ENCODE peak calls at places on chromosome 5, in seven cellular contexts. One of them, this sample, is unnamed.

GRCh38 chr5:172820046-172820767 is 13.8 kb upstream of the ERGIC1 start:
- DNase-seq in fibroblast of the aortic adventitia: peak
- DNase-seq in GM06990: no peak
- DNase-seq in MCF 10A: peak
- DNase-seq in NCI-H146: no peak
- DNase-seq in stimulated activated CD8-positive, alpha-beta memory T cell treated with anti-CD3 and anti-CD28 coated beads, Interleukin-2, amount 100 ng/mL, for 48 hours: no peak
- DNase-seq in GM04503: no peak
- DNase-seq in this sample: no peak

GRCh38 chr5:135457424-135458071 is 5.4 kb upstream of the TIFAB start:
- DNase-seq in MCF 10A: peak
- DNase-seq in GM06990: peak
- DNase-seq in GM04503: no peak
- DNase-seq in fibroblast of the aortic adventitia: peak
- DNase-seq in NCI-H146: peak
- DNase-seq in stimulated activated CD8-positive, alpha-beta memory T cell treated with anti-CD3 and anti-CD28 coated beads, Interleukin-2, amount 100 ng/mL, for 48 hours: peak
- DNase-seq in this sample: peak

GRCh38 chr5:67795781-67796477 is 419.6 kb upstream of the PIK3R1 start:
- DNase-seq in GM06990: no peak
- DNase-seq in MCF 10A: no peak
- DNase-seq in NCI-H146: no peak
- DNase-seq in fibroblast of the aortic adventitia: peak
- DNase-seq in GM04503: no peak
- DNase-seq in stimulated activated CD8-positive, alpha-beta memory T cell treated with anti-CD3 and anti-CD28 coated beads, Interleukin-2, amount 100 ng/mL, for 48 hours: no peak
- DNase-seq in this sample: no peak

GRCh38 chr5:172870261-172870806 is 36.3 kb downstream of the ERGIC1 start:
- DNase-seq in GM04503: peak
- DNase-seq in stimulated activated CD8-positive, alpha-beta memory T cell treated with anti-CD3 and anti-CD28 coated beads, Interleukin-2, amount 100 ng/mL, for 48 hours: no peak
- DNase-seq in GM06990: no peak
- DNase-seq in NCI-H146: no peak
- DNase-seq in fibroblast of the aortic adventitia: peak
- DNase-seq in MCF 10A: peak
- DNase-seq in this sample: no peak

GRCh38 chr5:53265043-53265442 is 155.5 kb upstream of the MOCS2 start:
- DNase-seq in stimulated activated CD8-positive, alpha-beta memory T cell treated with anti-CD3 and anti-CD28 coated beads, Interleukin-2, amount 100 ng/mL, for 48 hours: no peak
- DNase-seq in MCF 10A: no peak
- DNase-seq in fibroblast of the aortic adventitia: no peak
- DNase-seq in NCI-H146: no peak
- DNase-seq in GM06990: no peak
- DNase-seq in GM04503: no peak
- DNase-seq in this sample: no peak

GRCh38 chr5:10607666-10608442 is 44.0 kb downstream of the ANKRD33B start:
- DNase-seq in NCI-H146: no peak
- DNase-seq in MCF 10A: peak
- DNase-seq in GM04503: peak
- DNase-seq in stimulated activated CD8-positive, alpha-beta memory T cell treated with anti-CD3 and anti-CD28 coated beads, Interleukin-2, amount 100 ng/mL, for 48 hours: no peak
- DNase-seq in GM06990: no peak
- DNase-seq in fibroblast of the aortic adventitia: peak
- DNase-seq in this sample: peak

GRCh38 chr5:11992518-11992917 is 88.3 kb upstream of the CTNND2 start:
- DNase-seq in GM04503: no peak
- DNase-seq in GM06990: no peak
- DNase-seq in MCF 10A: peak
- DNase-seq in NCI-H146: no peak
- DNase-seq in fibroblast of the aortic adventitia: no peak
- DNase-seq in stimulated activated CD8-positive, alpha-beta memory T cell treated with anti-CD3 and anti-CD28 coated beads, Interleukin-2, amount 100 ng/mL, for 48 hours: no peak
- DNase-seq in this sample: no peak

GRCh38 chr5:140346348-140347221 is at the start of gene HBEGF:
- DNase-seq in fibroblast of the aortic adventitia: peak
- DNase-seq in GM06990: peak
- DNase-seq in NCI-H146: peak
- DNase-seq in stimulated activated CD8-positive, alpha-beta memory T cell treated with anti-CD3 and anti-CD28 coated beads, Interleukin-2, amount 100 ng/mL, for 48 hours: no peak
- DNase-seq in MCF 10A: peak
- DNase-seq in GM04503: no peak
- DNase-seq in this sample: peak

GRCh38 chr5:115952579-115952978 is 9.7 kb upstream of the LVRN start:
- DNase-seq in fibroblast of the aortic adventitia: no peak
- DNase-seq in MCF 10A: no peak
- DNase-seq in stimulated activated CD8-positive, alpha-beta memory T cell treated with anti-CD3 and anti-CD28 coated beads, Interleukin-2, amount 100 ng/mL, for 48 hours: no peak
- DNase-seq in GM04503: no peak
- DNase-seq in GM06990: no peak
- DNase-seq in NCI-H146: no peak
- DNase-seq in this sample: no peak

GRCh38 chr5:172501708-172502379 is 47.5 kb upstream of the SH3PXD2B start:
- DNase-seq in fibroblast of the aortic adventitia: no peak
- DNase-seq in GM04503: no peak
- DNase-seq in MCF 10A: no peak
- DNase-seq in GM06990: no peak
- DNase-seq in NCI-H146: no peak
- DNase-seq in stimulated activated CD8-positive, alpha-beta memory T cell treated with anti-CD3 and anti-CD28 coated beads, Interleukin-2, amount 100 ng/mL, for 48 hours: no peak
- DNase-seq in this sample: no peak

GRCh38 chr5:103111458-103111857 is 8.5 kb downstream of the GIN1 start:
- DNase-seq in NCI-H146: no peak
- DNase-seq in stimulated activated CD8-positive, alpha-beta memory T cell treated with anti-CD3 and anti-CD28 coated beads, Interleukin-2, amount 100 ng/mL, for 48 hours: no peak
- DNase-seq in GM04503: no peak
- DNase-seq in fibroblast of the aortic adventitia: no peak
- DNase-seq in GM06990: no peak
- DNase-seq in MCF 10A: no peak
- DNase-seq in this sample: no peak

GRCh38 chr5:72445969-72446368 is 61.2 kb downstream of the ZNF366 start:
- DNase-seq in MCF 10A: no peak
- DNase-seq in stimulated activated CD8-positive, alpha-beta memory T cell treated with anti-CD3 and anti-CD28 coated beads, Interleukin-2, amount 100 ng/mL, for 48 hours: no peak
- DNase-seq in GM04503: no peak
- DNase-seq in NCI-H146: no peak
- DNase-seq in GM06990: no peak
- DNase-seq in fibroblast of the aortic adventitia: no peak
- DNase-seq in this sample: no peak

GRCh38 chr5:167096816-167097215 is 1194.6 kb upstream of the WWC1 start:
- DNase-seq in GM04503: no peak
- DNase-seq in stimulated activated CD8-positive, alpha-beta memory T cell treated with anti-CD3 and anti-CD28 coated beads, Interleukin-2, amount 100 ng/mL, for 48 hours: no peak
- DNase-seq in GM06990: no peak
- DNase-seq in MCF 10A: no peak
- DNase-seq in fibroblast of the aortic adventitia: no peak
- DNase-seq in NCI-H146: no peak
- DNase-seq in this sample: no peak

GRCh38 chr5:113617191-113617796 is 103.8 kb downstream of the YTHDC2 start:
- DNase-seq in MCF 10A: no peak
- DNase-seq in NCI-H146: no peak
- DNase-seq in stimulated activated CD8-positive, alpha-beta memory T cell treated with anti-CD3 and anti-CD28 coated beads, Interleukin-2, amount 100 ng/mL, for 48 hours: no peak
- DNase-seq in GM06990: no peak
- DNase-seq in fibroblast of the aortic adventitia: no peak
- DNase-seq in GM04503: no peak
- DNase-seq in this sample: no peak

GRCh38 chr5:93433422-93433821 is 147.6 kb downstream of the NR2F1-AS1 start:
- DNase-seq in stimulated activated CD8-positive, alpha-beta memory T cell treated with anti-CD3 and anti-CD28 coated beads, Interleukin-2, amount 100 ng/mL, for 48 hours: no peak
- DNase-seq in GM06990: no peak
- DNase-seq in MCF 10A: peak
- DNase-seq in fibroblast of the aortic adventitia: peak
- DNase-seq in GM04503: peak
- DNase-seq in NCI-H146: no peak
- DNase-seq in this sample: no peak

GRCh38 chr5:1210832-1211251 is 9.4 kb downstream of the SLC6A19 start:
- DNase-seq in GM04503: no peak
- DNase-seq in NCI-H146: no peak
- DNase-seq in fibroblast of the aortic adventitia: no peak
- DNase-seq in MCF 10A: no peak
- DNase-seq in stimulated activated CD8-positive, alpha-beta memory T cell treated with anti-CD3 and anti-CD28 coated beads, Interleukin-2, amount 100 ng/mL, for 48 hours: no peak
- DNase-seq in GM06990: no peak
- DNase-seq in this sample: no peak

GRCh38 chr5:112420111-112420864 is 1.2 kb upstream of the EPB41L4A start:
- DNase-seq in stimulated activated CD8-positive, alpha-beta memory T cell treated with anti-CD3 and anti-CD28 coated beads, Interleukin-2, amount 100 ng/mL, for 48 hours: peak
- DNase-seq in MCF 10A: peak
- DNase-seq in GM06990: peak
- DNase-seq in NCI-H146: peak
- DNase-seq in GM04503: no peak
- DNase-seq in fibroblast of the aortic adventitia: peak
- DNase-seq in this sample: peak

GRCh38 chr5:68771747-68772146 is 322.1 kb upstream of the SLC30A5 start:
- DNase-seq in GM06990: no peak
- DNase-seq in GM04503: no peak
- DNase-seq in MCF 10A: no peak
- DNase-seq in stimulated activated CD8-positive, alpha-beta memory T cell treated with anti-CD3 and anti-CD28 coated beads, Interleukin-2, amount 100 ng/mL, for 48 hours: no peak
- DNase-seq in NCI-H146: no peak
- DNase-seq in fibroblast of the aortic adventitia: no peak
- DNase-seq in this sample: no peak

GRCh38 chr5:131659290-131659689 is 24.3 kb upstream of the RAPGEF6 start:
- DNase-seq in GM06990: no peak
- DNase-seq in fibroblast of the aortic adventitia: no peak
- DNase-seq in GM04503: no peak
- DNase-seq in MCF 10A: no peak
- DNase-seq in stimulated activated CD8-positive, alpha-beta memory T cell treated with anti-CD3 and anti-CD28 coated beads, Interleukin-2, amount 100 ng/mL, for 48 hours: no peak
- DNase-seq in NCI-H146: no peak
- DNase-seq in this sample: no peak

GRCh38 chr5:140321796-140322195 is 18.9 kb upstream of the PFDN1 start:
- DNase-seq in fibroblast of the aortic adventitia: no peak
- DNase-seq in stimulated activated CD8-positive, alpha-beta memory T cell treated with anti-CD3 and anti-CD28 coated beads, Interleukin-2, amount 100 ng/mL, for 48 hours: no peak
- DNase-seq in GM04503: no peak
- DNase-seq in NCI-H146: no peak
- DNase-seq in GM06990: no peak
- DNase-seq in MCF 10A: no peak
- DNase-seq in this sample: no peak

GRCh38 chr5:14142856-14143508 is at the start of gene TRIO:
- DNase-seq in NCI-H146: peak
- DNase-seq in fibroblast of the aortic adventitia: peak
- DNase-seq in GM06990: peak
- DNase-seq in MCF 10A: peak
- DNase-seq in GM04503: peak
- DNase-seq in stimulated activated CD8-positive, alpha-beta memory T cell treated with anti-CD3 and anti-CD28 coated beads, Interleukin-2, amount 100 ng/mL, for 48 hours: peak
- DNase-seq in this sample: peak

GRCh38 chr5:175162036-175162435 is 281.9 kb downstream of the DRD1 start:
- DNase-seq in MCF 10A: no peak
- DNase-seq in GM06990: no peak
- DNase-seq in GM04503: no peak
- DNase-seq in NCI-H146: peak
- DNase-seq in fibroblast of the aortic adventitia: no peak
- DNase-seq in stimulated activated CD8-positive, alpha-beta memory T cell treated with anti-CD3 and anti-CD28 coated beads, Interleukin-2, amount 100 ng/mL, for 48 hours: no peak
- DNase-seq in this sample: peak

GRCh38 chr5:141476132-141476909 is 555 bp downstream of the PCDHGC3 start:
- DNase-seq in GM04503: peak
- DNase-seq in GM06990: peak
- DNase-seq in NCI-H146: peak
- DNase-seq in stimulated activated CD8-positive, alpha-beta memory T cell treated with anti-CD3 and anti-CD28 coated beads, Interleukin-2, amount 100 ng/mL, for 48 hours: no peak
- DNase-seq in fibroblast of the aortic adventitia: peak
- DNase-seq in MCF 10A: peak
- DNase-seq in this sample: peak

GRCh38 chr5:84249918-84250635 is 134.6 kb downstream of the EDIL3 start:
- DNase-seq in fibroblast of the aortic adventitia: peak
- DNase-seq in MCF 10A: peak
- DNase-seq in stimulated activated CD8-positive, alpha-beta memory T cell treated with anti-CD3 and anti-CD28 coated beads, Interleukin-2, amount 100 ng/mL, for 48 hours: no peak
- DNase-seq in NCI-H146: peak
- DNase-seq in GM06990: no peak
- DNase-seq in GM04503: peak
- DNase-seq in this sample: no peak

GRCh38 chr5:180623411-180623834 is 26.0 kb downstream of the FLT4 start:
- DNase-seq in MCF 10A: no peak
- DNase-seq in GM04503: no peak
- DNase-seq in stimulated activated CD8-positive, alpha-beta memory T cell treated with anti-CD3 and anti-CD28 coated beads, Interleukin-2, amount 100 ng/mL, for 48 hours: no peak
- DNase-seq in NCI-H146: no peak
- DNase-seq in fibroblast of the aortic adventitia: no peak
- DNase-seq in GM06990: no peak
- DNase-seq in this sample: no peak

GRCh38 chr5:80246995-80247729 is 8.7 kb downstream of the SERINC5 start:
- DNase-seq in GM06990: peak
- DNase-seq in stimulated activated CD8-positive, alpha-beta memory T cell treated with anti-CD3 and anti-CD28 coated beads, Interleukin-2, amount 100 ng/mL, for 48 hours: no peak
- DNase-seq in GM04503: no peak
- DNase-seq in NCI-H146: peak
- DNase-seq in MCF 10A: peak
- DNase-seq in fibroblast of the aortic adventitia: peak
- DNase-seq in this sample: peak

GRCh38 chr5:71895546-71895945 is 176.5 kb downstream of the CARTPT start:
- DNase-seq in MCF 10A: no peak
- DNase-seq in NCI-H146: no peak
- DNase-seq in stimulated activated CD8-positive, alpha-beta memory T cell treated with anti-CD3 and anti-CD28 coated beads, Interleukin-2, amount 100 ng/mL, for 48 hours: no peak
- DNase-seq in GM06990: no peak
- DNase-seq in fibroblast of the aortic adventitia: no peak
- DNase-seq in GM04503: no peak
- DNase-seq in this sample: no peak

GRCh38 chr5:121628783-121629182 is 222.9 kb upstream of the FTMT start:
- DNase-seq in NCI-H146: no peak
- DNase-seq in GM04503: no peak
- DNase-seq in MCF 10A: peak
- DNase-seq in stimulated activated CD8-positive, alpha-beta memory T cell treated with anti-CD3 and anti-CD28 coated beads, Interleukin-2, amount 100 ng/mL, for 48 hours: no peak
- DNase-seq in fibroblast of the aortic adventitia: no peak
- DNase-seq in GM06990: no peak
- DNase-seq in this sample: no peak

GRCh38 chr5:175922192-175922885 is 45.8 kb downstream of the THOC3 start:
- DNase-seq in GM04503: peak
- DNase-seq in GM06990: no peak
- DNase-seq in MCF 10A: peak
- DNase-seq in stimulated activated CD8-positive, alpha-beta memory T cell treated with anti-CD3 and anti-CD28 coated beads, Interleukin-2, amount 100 ng/mL, for 48 hours: no peak
- DNase-seq in NCI-H146: no peak
- DNase-seq in fibroblast of the aortic adventitia: peak
- DNase-seq in this sample: no peak

GRCh38 chr5:170267431-170268152 is 30.0 kb downstream of the LCP2 start:
- DNase-seq in MCF 10A: peak
- DNase-seq in stimulated activated CD8-positive, alpha-beta memory T cell treated with anti-CD3 and anti-CD28 coated beads, Interleukin-2, amount 100 ng/mL, for 48 hours: peak
- DNase-seq in NCI-H146: peak
- DNase-seq in GM04503: no peak
- DNase-seq in fibroblast of the aortic adventitia: peak
- DNase-seq in GM06990: peak
- DNase-seq in this sample: peak

GRCh38 chr5:77632526-77633268 is 5.8 kb downstream of the OTP start:
- DNase-seq in NCI-H146: no peak
- DNase-seq in GM04503: no peak
- DNase-seq in fibroblast of the aortic adventitia: no peak
- DNase-seq in MCF 10A: no peak
- DNase-seq in stimulated activated CD8-positive, alpha-beta memory T cell treated with anti-CD3 and anti-CD28 coated beads, Interleukin-2, amount 100 ng/mL, for 48 hours: no peak
- DNase-seq in GM06990: no peak
- DNase-seq in this sample: no peak

GRCh38 chr5:58925627-58926545 is 343.0 kb downstream of the RAB3C start:
- DNase-seq in GM06990: no peak
- DNase-seq in GM04503: no peak
- DNase-seq in NCI-H146: peak
- DNase-seq in MCF 10A: peak
- DNase-seq in fibroblast of the aortic adventitia: no peak
- DNase-seq in stimulated activated CD8-positive, alpha-beta memory T cell treated with anti-CD3 and anti-CD28 coated beads, Interleukin-2, amount 100 ng/mL, for 48 hours: no peak
- DNase-seq in this sample: no peak

GRCh38 chr5:175855041-175855720 is 16.2 kb upstream of the CPLX2 start:
- DNase-seq in MCF 10A: no peak
- DNase-seq in NCI-H146: no peak
- DNase-seq in GM04503: no peak
- DNase-seq in GM06990: no peak
- DNase-seq in stimulated activated CD8-positive, alpha-beta memory T cell treated with anti-CD3 and anti-CD28 coated beads, Interleukin-2, amount 100 ng/mL, for 48 hours: no peak
- DNase-seq in fibroblast of the aortic adventitia: no peak
- DNase-seq in this sample: no peak

GRCh38 chr5:123809594-123810172 is 297.7 kb downstream of the CSNK1G3 start:
- DNase-seq in fibroblast of the aortic adventitia: no peak
- DNase-seq in GM04503: no peak
- DNase-seq in stimulated activated CD8-positive, alpha-beta memory T cell treated with anti-CD3 and anti-CD28 coated beads, Interleukin-2, amount 100 ng/mL, for 48 hours: no peak
- DNase-seq in NCI-H146: peak
- DNase-seq in GM06990: peak
- DNase-seq in MCF 10A: no peak
- DNase-seq in this sample: no peak

GRCh38 chr5:1429501-1429900 is 15.7 kb downstream of the SLC6A3 start:
- DNase-seq in NCI-H146: no peak
- DNase-seq in GM04503: no peak
- DNase-seq in fibroblast of the aortic adventitia: peak
- DNase-seq in MCF 10A: no peak
- DNase-seq in GM06990: no peak
- DNase-seq in stimulated activated CD8-positive, alpha-beta memory T cell treated with anti-CD3 and anti-CD28 coated beads, Interleukin-2, amount 100 ng/mL, for 48 hours: no peak
- DNase-seq in this sample: no peak

GRCh38 chr5:126208691-126209090 is 214.5 kb upstream of the GRAMD2B start:
- DNase-seq in fibroblast of the aortic adventitia: no peak
- DNase-seq in GM06990: no peak
- DNase-seq in MCF 10A: no peak
- DNase-seq in stimulated activated CD8-positive, alpha-beta memory T cell treated with anti-CD3 and anti-CD28 coated beads, Interleukin-2, amount 100 ng/mL, for 48 hours: no peak
- DNase-seq in NCI-H146: no peak
- DNase-seq in GM04503: no peak
- DNase-seq in this sample: no peak

GRCh38 chr5:172133359-172134029 is 54.5 kb downstream of the STK10 start:
- DNase-seq in fibroblast of the aortic adventitia: peak
- DNase-seq in MCF 10A: peak
- DNase-seq in stimulated activated CD8-positive, alpha-beta memory T cell treated with anti-CD3 and anti-CD28 coated beads, Interleukin-2, amount 100 ng/mL, for 48 hours: no peak
- DNase-seq in GM04503: peak
- DNase-seq in NCI-H146: no peak
- DNase-seq in GM06990: no peak
- DNase-seq in this sample: no peak